ENCODE peak calls at places on chromosome 16, in four cellular contexts. One of them, this sample, is unnamed.

GRCh38 chr16:83968483-83968865 is 430 bp downstream of the NECAB2 start:
- DNase-seq in GDM1: no peak
- DNase-seq in hepatic stellate cell: no peak
- DNase-seq in NCI-H1105: no peak
- DNase-seq in this sample: no peak

GRCh38 chr16:66605177-66605999 is 884 bp downstream of the CMTM3 start:
- DNase-seq in NCI-H1105: no peak
- DNase-seq in hepatic stellate cell: peak
- DNase-seq in GDM1: no peak
- DNase-seq in this sample: peak

GRCh38 chr16:2514333-2515179 is 804 bp downstream of the ATP6V0C start:
- DNase-seq in hepatic stellate cell: no peak
- DNase-seq in NCI-H1105: no peak
- DNase-seq in GDM1: no peak
- DNase-seq in this sample: no peak

GRCh38 chr16:56269824-56270684 is 78.8 kb downstream of the GNAO1 start:
- DNase-seq in hepatic stellate cell: peak
- DNase-seq in NCI-H1105: no peak
- DNase-seq in GDM1: no peak
- DNase-seq in this sample: no peak

GRCh38 chr16:70691223-70692129 is 5.6 kb upstream of the MTSS2 start:
- DNase-seq in GDM1: no peak
- DNase-seq in hepatic stellate cell: peak
- DNase-seq in NCI-H1105: no peak
- DNase-seq in this sample: no peak

GRCh38 chr16:12124742-12125141 is 148.2 kb downstream of the SNX29 start:
- DNase-seq in NCI-H1105: no peak
- DNase-seq in GDM1: no peak
- DNase-seq in hepatic stellate cell: no peak
- DNase-seq in this sample: no peak

GRCh38 chr16:89000207-89000959 is 23.4 kb upstream of the CBFA2T3 start:
- DNase-seq in NCI-H1105: no peak
- DNase-seq in GDM1: no peak
- DNase-seq in hepatic stellate cell: no peak
- DNase-seq in this sample: no peak

GRCh38 chr16:14172200-14172805 is 101.2 kb downstream of the MRTFB start:
- DNase-seq in hepatic stellate cell: no peak
- DNase-seq in NCI-H1105: no peak
- DNase-seq in GDM1: no peak
- DNase-seq in this sample: no peak

GRCh38 chr16:73065617-73066313 is 17.8 kb upstream of the ZFHX3 start:
- DNase-seq in GDM1: no peak
- DNase-seq in NCI-H1105: no peak
- DNase-seq in hepatic stellate cell: no peak
- DNase-seq in this sample: no peak

GRCh38 chr16:60655514-60656153 is 1380.6 kb downstream of the CDH8 start:
- DNase-seq in hepatic stellate cell: no peak
- DNase-seq in GDM1: no peak
- DNase-seq in NCI-H1105: no peak
- DNase-seq in this sample: no peak

GRCh38 chr16:14548933-14549788 is 80.9 kb downstream of the PARN start:
- DNase-seq in hepatic stellate cell: no peak
- DNase-seq in GDM1: no peak
- DNase-seq in NCI-H1105: no peak
- DNase-seq in this sample: peak

GRCh38 chr16:81600275-81600674 is 155.7 kb downstream of the CMIP start:
- DNase-seq in hepatic stellate cell: peak
- DNase-seq in NCI-H1105: no peak
- DNase-seq in GDM1: no peak
- DNase-seq in this sample: no peak

This sample was measured in CMK.